ENCODE peak calls at places on chromosomes 4 and X, in five cellular contexts. O is D341Med; T is GM12865; L is stimulated activated CD8-positive, alpha-beta memory T cell treated with anti-CD3 and anti-CD28 coated beads, Interleukin-4, amount 100 ng/mL, for 24 hours; S is GM13976. E is an unnamed sample.

GRCh38 chr4:188455353-188455752 is 316.1 kb downstream of the TRIML1 start:
- DNase-seq in O (peak), T (no peak), L (no peak), S (no peak), E (no peak)

GRCh38 chrX:105462191-105462590 is 241.7 kb upstream of the TEX13A start:
- DNase-seq in T (no peak), S (no peak), O (no peak), L (no peak), E (no peak)

GRCh38 chr4:108168213-108168671 is 490 bp downstream of the LEF1 start:
- DNase-seq in L (no peak), T (no peak), O (no peak), S (no peak), E (peak)

GRCh38 chr4:38387348-38387747 is 276.7 kb upstream of the KLF3 start:
- DNase-seq in S (no peak), T (no peak), O (no peak), L (no peak), E (no peak)

GRCh38 chr4:51842554-51843308 is at the start of gene DCUN1D4:
- DNase-seq in S (peak), O (peak), L (peak), T (peak), E (peak)

GRCh38 chr4:42806436-42806835 is 86.1 kb upstream of the GRXCR1 start:
- DNase-seq in T (no peak), O (no peak), L (no peak), S (no peak), E (no peak)

GRCh38 chr4:7805533-7806079 is 134.1 kb downstream of the AFAP1 start:
- DNase-seq in S (no peak), T (no peak), L (no peak), O (no peak), E (no peak)

GRCh38 chr4:150583287-150584197 is 1.6 kb downstream of the MAB21L2 start:
- DNase-seq in S (peak), L (no peak), T (no peak), O (peak), E (no peak)

GRCh38 chr4:119750771-119751170 is 122.2 kb upstream of the PDE5A start:
- DNase-seq in S (no peak), O (no peak), L (no peak), T (no peak), E (no peak)